ENCODE peak calls at places on chromosomes 2 and 18, in six cellular contexts. One of them, this sample, is unnamed.

GRCh38 chr2:145854039-145854755 is 1334.3 kb upstream of the ZEB2 start:
- DNase-seq in NCI-H2081: no peak
- DNase-seq in NB4: no peak
- DNase-seq in GDM1: no peak
- DNase-seq in GM13977: no peak
- DNase-seq in foreskin fibroblast: no peak
- DNase-seq in this sample: no peak

GRCh38 chr2:53403836-53404413 is 363.7 kb upstream of the CHAC2 start:
- DNase-seq in NCI-H2081: no peak
- DNase-seq in NB4: peak; percentile 11
- DNase-seq in GDM1: no peak
- DNase-seq in GM13977: no peak
- DNase-seq in foreskin fibroblast: peak; percentile 66
- DNase-seq in this sample: no peak

GRCh38 chr2:132668986-132669853 is 785 bp downstream of the LYPD1 start:
- DNase-seq in NCI-H2081: peak; percentile 12
- DNase-seq in NB4: no peak
- DNase-seq in GDM1: no peak
- DNase-seq in GM13977: no peak
- DNase-seq in foreskin fibroblast: peak; percentile 6
- DNase-seq in this sample: peak; percentile 32

GRCh38 chr2:11270891-11271290 is 73.5 kb downstream of the ROCK2 start:
- DNase-seq in NCI-H2081: no peak
- DNase-seq in NB4: peak; percentile 14
- DNase-seq in GDM1: no peak
- DNase-seq in GM13977: no peak
- DNase-seq in foreskin fibroblast: peak; percentile 88
- DNase-seq in this sample: no peak

GRCh38 chr2:46456789-46457188 is 22.6 kb upstream of the TMEM247 start:
- DNase-seq in NCI-H2081: no peak
- DNase-seq in NB4: no peak
- DNase-seq in GDM1: no peak
- DNase-seq in GM13977: no peak
- DNase-seq in foreskin fibroblast: no peak
- DNase-seq in this sample: no peak

GRCh38 chr18:72375628-72376027 is 168.5 kb downstream of the CBLN2 start:
- DNase-seq in NCI-H2081: no peak
- DNase-seq in NB4: no peak
- DNase-seq in GDM1: no peak
- DNase-seq in GM13977: no peak
- DNase-seq in foreskin fibroblast: peak; percentile 84
- DNase-seq in this sample: no peak

GRCh38 chr2:217162533-217162932 is 302.7 kb upstream of the TNP1 start:
- DNase-seq in NCI-H2081: peak; percentile 18
- DNase-seq in NB4: peak; percentile 79
- DNase-seq in GDM1: no peak
- DNase-seq in GM13977: no peak
- DNase-seq in foreskin fibroblast: peak; percentile 87
- DNase-seq in this sample: peak; percentile 38

GRCh38 chr2:27489118-27489497 is 435 bp downstream of the IFT172 start:
- DNase-seq in NCI-H2081: no peak
- DNase-seq in NB4: peak; percentile 50
- DNase-seq in GDM1: no peak
- DNase-seq in GM13977: no peak
- DNase-seq in foreskin fibroblast: peak; percentile 37
- DNase-seq in this sample: peak; percentile 6

GRCh38 chr2:147843864-147844690 is 752 bp upstream of the ACVR2A start:
- DNase-seq in NCI-H2081: peak; percentile 93
- DNase-seq in NB4: peak; percentile 74
- DNase-seq in GDM1: peak; percentile 57
- DNase-seq in GM13977: peak; percentile 96
- DNase-seq in foreskin fibroblast: peak; percentile 96
- DNase-seq in this sample: peak; percentile 88

GRCh38 chr2:172093416-172094318 is 8.4 kb downstream of the DLX1 start:
- DNase-seq in NCI-H2081: no peak
- DNase-seq in NB4: no peak
- DNase-seq in GDM1: no peak
- DNase-seq in GM13977: peak; percentile 39
- DNase-seq in foreskin fibroblast: peak; percentile 33
- DNase-seq in this sample: no peak

GRCh38 chr18:48408727-48409590 is at the start of gene ZBTB7C:
- DNase-seq in NCI-H2081: no peak
- DNase-seq in NB4: peak; percentile 47
- DNase-seq in GDM1: no peak
- DNase-seq in GM13977: peak; percentile 62
- DNase-seq in foreskin fibroblast: peak; percentile 53
- DNase-seq in this sample: peak; percentile 37

GRCh38 chr2:106816974-106817373 is 69.0 kb downstream of the ST6GAL2 start:
- DNase-seq in NCI-H2081: no peak
- DNase-seq in NB4: no peak
- DNase-seq in GDM1: no peak
- DNase-seq in GM13977: no peak
- DNase-seq in foreskin fibroblast: no peak
- DNase-seq in this sample: no peak

This sample was measured in NCI-H774.